ENCODE peak calls at places on chromosomes 4 and X, in six cellular contexts. Z is H9, C is esophagus muscularis mucosa, U is prostate gland, R is upper lobe of left lung, N is IMR-90. A is an unnamed sample. For H3K4me1, the result is how much of the 10 kb centered on the place peaks cover.

GRCh38 chr4:95188701-95189401 is 359.9 kb downstream of the UNC5C start:
- DNase-seq in Z (no peak), C (peak), U (no peak), R (no peak), N (no peak), A (no peak)

GRCh38 chr4:53273726-53274125 is 92.1 kb downstream of the SCFD2 start:
- DNase-seq in Z (no peak), C (no peak), U (no peak), R (no peak), N (peak), A (no peak)

GRCh38 chrX:70280573-70280972 is 1.4 kb upstream of the RAB41 start:
- DNase-seq in Z (no peak), C (no peak), U (no peak), R (no peak), N (no peak), A (no peak)

GRCh38 chr4:6889736-6890324 is 19.8 kb upstream of the TBC1D14 start:
- DNase-seq in Z (no peak), C (no peak), U (no peak), R (no peak), N (no peak), A (no peak)

GRCh38 chr4:110278127-110278526 is 79.7 kb upstream of the ELOVL6 start:
- DNase-seq in Z (no peak), C (no peak), U (no peak), R (no peak), N (no peak), A (no peak)

GRCh38 chr4:110518889-110519490 is 43.0 kb downstream of the ENPEP start:
- DNase-seq in Z (no peak), C (no peak), U (no peak), R (no peak), N (peak), A (no peak)

GRCh38 chr4:67697860-67698655 is 2.9 kb downstream of the UBA6 start:
- DNase-seq in Z (no peak), C (no peak), U (no peak), R (no peak), N (no peak), A (no peak)

GRCh38 chrX:2710496-2710895 is 19.4 kb downstream of the CD99 start:
- DNase-seq in Z (no peak), C (no peak), U (no peak), R (no peak), N (no peak), A (no peak)

GRCh38 chr4:4384837-4385236 is 2.1 kb upstream of the NSG1 start:
- DNase-seq in Z (peak), C (no peak), U (no peak), R (no peak), N (peak), A (no peak)

GRCh38 chr4:40864531-40864930 is 114.8 kb downstream of the NSUN7 start:
- DNase-seq in Z (no peak), C (no peak), U (no peak), R (no peak), N (no peak), A (no peak)

GRCh38 chrX:149648932-149649331 is 17.3 kb upstream of the TMEM185A start:
- DNase-seq in Z (no peak), C (peak), U (no peak), R (no peak), N (no peak), A (no peak)

GRCh38 chrX:20461576-20461975 is 194.9 kb upstream of the RPS6KA3 start:
- DNase-seq in Z (no peak), C (no peak), U (no peak), R (no peak), N (peak), A (no peak)

GRCh38 chrX:21749924-21750323 is 8.0 kb downstream of the SMPX start:
- DNase-seq in Z (no peak), C (no peak), U (no peak), R (no peak), N (no peak), A (no peak)

GRCh38 chr4:104262678-104263077 is 232.0 kb downstream of the CXXC4 start:
- DNase-seq in Z (no peak), C (no peak), U (no peak), R (no peak), N (no peak), A (no peak)

GRCh38 chr4:8497762-8498161 is 57.2 kb downstream of the TRMT44 start:
- DNase-seq in Z (no peak), C (no peak), U (no peak), R (no peak), N (no peak), A (no peak)
- H3K4me1 ChIP-seq in Z (under half), C (under half), U (under half), R (under half), N (under half), A (under half)

GRCh38 chrX:111445485-111445884 is 33.5 kb upstream of the DCX start:
- DNase-seq in Z (no peak), C (no peak), U (no peak), R (no peak), N (peak), A (no peak)
- TF ChIP-seq CTCF in Z (peak), C (peak), U (peak), R (peak), N (peak), A (peak)

GRCh38 chr4:184645904-184646610 is 3.2 kb downstream of the CASP3 start:
- DNase-seq in Z (no peak), C (no peak), U (no peak), R (no peak), N (no peak), A (no peak)
- H3K4me1 ChIP-seq in Z (under half), C (under half), U (under half), R (under half), N (under half), A (under half)

DNA sequence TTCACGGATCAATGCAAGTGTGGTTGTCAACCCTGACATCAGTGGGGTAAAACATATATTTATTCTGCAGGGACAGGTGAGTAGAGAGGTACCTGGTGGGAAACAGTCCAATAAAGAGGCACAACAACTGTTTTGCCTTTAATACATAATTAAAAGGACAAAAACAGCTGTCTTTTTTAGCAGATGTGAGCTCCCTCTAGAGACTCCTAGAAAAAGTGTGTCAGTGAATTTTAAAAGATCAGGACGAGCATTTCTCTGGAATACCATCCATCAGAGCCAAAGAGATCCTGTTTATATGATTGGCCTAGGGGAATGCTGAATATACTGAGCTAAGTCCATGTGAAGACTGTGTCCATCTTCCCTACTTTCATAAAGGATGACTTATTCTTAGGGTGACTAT is 58.3 kb downstream of the TMEM144 start:
- DNase-seq in Z (no peak), C (no peak), U (no peak), R (no peak), N (no peak), A (no peak)
- TF ChIP-seq CTCF in Z (peak), C (no peak), U (no peak), R (no peak), N (no peak), A (no peak)

GRCh38 chr4:80608285-80608980 is 272.9 kb downstream of the CFAP299 start:
- DNase-seq in Z (no peak), C (no peak), U (no peak), R (no peak), N (peak), A (no peak)
- H3K4me1 ChIP-seq in Z (under half), C (under half), U (under half), R (under half), N (under half), A (under half)

DNA sequence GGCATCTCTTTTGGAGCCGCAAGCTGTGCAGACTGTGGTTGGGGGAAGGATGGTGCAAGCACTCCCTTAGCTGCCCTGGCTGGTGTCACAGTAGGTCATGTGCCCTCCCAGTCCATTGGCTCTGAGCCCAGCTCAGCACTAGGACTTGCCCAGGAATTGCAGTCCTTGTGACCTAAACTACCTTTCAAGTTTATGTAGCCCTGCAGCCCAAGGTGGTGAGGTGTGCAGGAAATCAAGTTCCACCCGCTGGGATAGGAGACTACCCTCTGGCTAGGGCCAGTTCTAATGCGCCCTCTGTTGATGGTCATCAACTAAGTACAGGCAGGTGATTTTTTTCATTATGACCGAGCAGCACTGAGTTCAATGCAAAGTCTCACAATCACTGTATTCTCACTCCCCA is 335.2 kb downstream of the UBE2NL start:
- DNase-seq in Z (peak), C (no peak), U (no peak), R (peak), N (no peak), A (no peak)
- TF ChIP-seq CTCF in Z (peak), C (no peak), U (no peak), R (no peak), N (no peak), A (no peak)

GRCh38 chr4:106851686-106852085 is 184.4 kb downstream of the DKK2 start:
- DNase-seq in Z (no peak), C (no peak), U (no peak), R (no peak), N (no peak), A (no peak)
- H3K4me1 ChIP-seq in Z (under half), C (under half), U (under half), R (under half), N (under half), A (under half)

DNA sequence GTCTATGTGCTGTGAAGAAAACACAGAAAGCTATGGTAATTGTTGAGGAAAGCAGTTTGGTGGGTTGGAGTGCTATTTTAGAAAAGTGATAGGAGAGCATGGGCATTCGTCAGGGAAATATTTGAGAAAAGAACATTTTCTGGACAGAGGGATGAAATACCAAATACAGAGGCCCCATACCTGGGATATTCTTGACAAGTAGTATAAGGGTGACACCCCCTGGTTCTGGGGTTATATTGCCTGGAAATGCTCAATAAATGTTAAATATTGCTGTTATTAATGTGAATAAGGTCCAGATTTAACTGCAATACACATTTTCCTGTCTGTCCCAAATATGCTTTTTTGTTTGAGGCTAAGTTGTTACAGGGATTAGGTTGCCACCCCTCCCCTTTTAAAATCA is 42.9 kb downstream of the WWC2 start:
- DNase-seq in Z (no peak), C (no peak), U (no peak), R (no peak), N (no peak), A (no peak)
- TF ChIP-seq CTCF in Z (no peak), C (no peak), U (no peak), R (no peak), N (no peak), A (no peak)